ENCODE peak calls at places on chromosomes 16 and 17, in eight cellular contexts. P is ovary, A is endodermal cell, S is OCI-LY7, B is colonic mucosa, O is ascending aorta, Q is pancreas, F is uterus. T is an unnamed sample. For H3K9me3 and H3K36me3, the result is how much of the 10 kb centered on the place peaks cover.

GRCh38 chr17:31318298-31319190 is 2.9 kb downstream of the EVI2A start:
- DNase-seq in P (peak), A (no peak), S (peak), B (peak), O (no peak), Q (no peak), F (peak), T (no peak)

GRCh38 chr17:20944014-20944905 is 98.6 kb downstream of the USP22 start:
- DNase-seq in P (no peak), A (peak), S (peak), B (peak), O (no peak), Q (peak), F (no peak), T (peak)

GRCh38 chr16:89064606-89065444 is 28.8 kb upstream of the ACSF3 start:
- DNase-seq in P (no peak), A (no peak), S (peak), B (no peak), O (no peak), Q (no peak), F (no peak), T (no peak)

GRCh38 chr16:85643631-85644030 is 30.5 kb downstream of the GSE1 start:
- DNase-seq in P (no peak), A (no peak), S (no peak), B (peak), O (no peak), Q (no peak), F (no peak), T (no peak)

GRCh38 chr17:58960068-58960467 is 146.6 kb downstream of the TRIM37 start:
- DNase-seq in P (no peak), A (no peak), S (peak), B (peak), O (no peak), Q (no peak), F (no peak), T (peak)

GRCh38 chr16:473046-474043 is 47.9 kb downstream of the RAB11FIP3 start:
- DNase-seq in P (no peak), A (no peak), S (no peak), B (no peak), O (no peak), Q (no peak), F (no peak), T (no peak)

GRCh38 chr16:12868169-12868568 is 33.2 kb upstream of the SHISA9 start:
- DNase-seq in P (no peak), A (no peak), S (peak), B (no peak), O (no peak), Q (no peak), F (no peak), T (no peak)

GRCh38 chr16:72013888-72014538 is 5.5 kb downstream of the DHODH start:
- DNase-seq in P (peak), A (peak), S (no peak), B (no peak), O (no peak), Q (no peak), F (peak), T (no peak)

GRCh38 chr17:81685108-81685507 is 1.3 kb downstream of the HGS start:
- DNase-seq in P (no peak), A (peak), S (peak), B (no peak), O (no peak), Q (no peak), F (no peak), T (peak)

GRCh38 chr17:15414502-15415348 is 52.7 kb downstream of the CDRT4 start:
- DNase-seq in P (no peak), A (no peak), S (no peak), B (no peak), O (no peak), Q (no peak), F (no peak), T (no peak)

GRCh38 chr16:84931506-84931905 is 79.8 kb downstream of the ZDHHC7 start:
- DNase-seq in P (peak), A (no peak), S (no peak), B (no peak), O (no peak), Q (no peak), F (peak), T (no peak)

GRCh38 chr17:44636562-44636961 is 19.7 kb upstream of the MEIOC start:
- DNase-seq in P (no peak), A (no peak), S (peak), B (no peak), O (no peak), Q (no peak), F (no peak), T (peak)

GRCh38 chr16:86566601-86566965 is at the start of gene FOXC2:
- DNase-seq in P (peak), A (peak), S (no peak), B (peak), O (peak), Q (peak), F (peak), T (no peak)

GRCh38 chr16:89925596-89926079 is 2.5 kb downstream of the TUBB3 start:
- DNase-seq in P (no peak), A (no peak), S (no peak), B (no peak), O (no peak), Q (no peak), F (no peak), T (no peak)

GRCh38 chr17:55768946-55769624 is 18.2 kb downstream of the PCTP start:
- DNase-seq in P (no peak), A (no peak), S (no peak), B (no peak), O (no peak), Q (no peak), F (no peak), T (no peak)

GRCh38 chr16:89437991-89438390 is 52.4 kb downstream of the ANKRD11 start:
- DNase-seq in P (no peak), A (no peak), S (no peak), B (peak), O (no peak), Q (no peak), F (no peak), T (no peak)

GRCh38 chr17:19371259-19372003 is 6.9 kb upstream of the MAPK7 start:
- DNase-seq in P (no peak), A (peak), S (no peak), B (no peak), O (no peak), Q (peak), F (peak), T (no peak)

GRCh38 chr17:6489016-6489550 is 44.8 kb downstream of the PIMREG start:
- DNase-seq in P (peak), A (no peak), S (no peak), B (no peak), O (no peak), Q (peak), F (no peak), T (no peak)

GRCh38 chr16:12646490-12647274 is 157.0 kb downstream of the CPPED1 start:
- DNase-seq in P (no peak), A (no peak), S (no peak), B (no peak), O (no peak), Q (no peak), F (peak), T (no peak)

GRCh38 chr17:35295686-35296085 is 52.8 kb downstream of the SLFN5 start:
- DNase-seq in P (no peak), A (no peak), S (no peak), B (no peak), O (no peak), Q (no peak), F (no peak), T (no peak)

GRCh38 chr17:8755590-8756255 is 2.6 kb downstream of the SPDYE4 start:
- DNase-seq in P (no peak), A (no peak), S (no peak), B (no peak), O (no peak), Q (no peak), F (no peak), T (no peak)

GRCh38 chr17:72516772-72517399 is 396.1 kb downstream of the SOX9 start:
- DNase-seq in P (no peak), A (no peak), S (no peak), B (no peak), O (no peak), Q (no peak), F (no peak), T (no peak)

GRCh38 chr17:70869402-70870085 is 700.2 kb downstream of the KCNJ2 start:
- DNase-seq in P (no peak), A (no peak), S (no peak), B (no peak), O (no peak), Q (no peak), F (no peak), T (no peak)

GRCh38 chr17:63276821-63277220 is 169.3 kb downstream of the CYB561 start:
- DNase-seq in P (no peak), A (no peak), S (no peak), B (no peak), O (no peak), Q (no peak), F (no peak), T (no peak)

GRCh38 chr16:5064915-5065314 is 841 bp downstream of the C16orf89 start:
- DNase-seq in P (no peak), A (no peak), S (no peak), B (peak), O (no peak), Q (no peak), F (no peak), T (no peak)

GRCh38 chr17:10757658-10758057 is 27.8 kb upstream of the TMEM220 start:
- DNase-seq in P (no peak), A (no peak), S (no peak), B (no peak), O (no peak), Q (no peak), F (no peak), T (no peak)

GRCh38 chr17:58195518-58196123 is 3.1 kb downstream of the EPX start:
- DNase-seq in P (no peak), A (no peak), S (no peak), B (no peak), O (no peak), Q (no peak), F (no peak), T (peak)

GRCh38 chr17:65027305-65027704 is 29.2 kb downstream of the GNA13 start:
- DNase-seq in P (no peak), A (peak), S (no peak), B (no peak), O (no peak), Q (no peak), F (no peak), T (peak)

GRCh38 chr16:70163596-70163995 is 10.0 kb upstream of the CLEC18C start:
- DNase-seq in P (no peak), A (no peak), S (no peak), B (no peak), O (no peak), Q (no peak), F (no peak), T (peak)

GRCh38 chr16:73064996-73065349 is 17.0 kb upstream of the ZFHX3 start:
- DNase-seq in P (no peak), A (no peak), S (no peak), B (no peak), O (no peak), Q (peak), F (no peak), T (no peak)

GRCh38 chr17:81086789-81087551 is 52.0 kb downstream of the BAIAP2 start:
- DNase-seq in P (no peak), A (no peak), S (no peak), B (peak), O (no peak), Q (no peak), F (no peak), T (no peak)

GRCh38 chr17:35748979-35749378 is 4.1 kb downstream of the GAS2L2 start:
- DNase-seq in P (no peak), A (no peak), S (no peak), B (no peak), O (no peak), Q (no peak), F (no peak), T (no peak)

GRCh38 chr17:83183150-83183820 is 103.9 kb downstream of the METRNL start:
- DNase-seq in P (no peak), A (no peak), S (no peak), B (no peak), O (no peak), Q (no peak), F (no peak), T (no peak)

GRCh38 chr16:55324491-55325447 is 766 bp downstream of the IRX6 start:
- DNase-seq in P (no peak), A (peak), S (no peak), B (no peak), O (no peak), Q (no peak), F (no peak), T (no peak)

GRCh38 chr17:3914319-3914685 is 2.0 kb downstream of the P2RX1 start:
- DNase-seq in P (no peak), A (no peak), S (peak), B (peak), O (no peak), Q (no peak), F (no peak), T (no peak)

DNA sequence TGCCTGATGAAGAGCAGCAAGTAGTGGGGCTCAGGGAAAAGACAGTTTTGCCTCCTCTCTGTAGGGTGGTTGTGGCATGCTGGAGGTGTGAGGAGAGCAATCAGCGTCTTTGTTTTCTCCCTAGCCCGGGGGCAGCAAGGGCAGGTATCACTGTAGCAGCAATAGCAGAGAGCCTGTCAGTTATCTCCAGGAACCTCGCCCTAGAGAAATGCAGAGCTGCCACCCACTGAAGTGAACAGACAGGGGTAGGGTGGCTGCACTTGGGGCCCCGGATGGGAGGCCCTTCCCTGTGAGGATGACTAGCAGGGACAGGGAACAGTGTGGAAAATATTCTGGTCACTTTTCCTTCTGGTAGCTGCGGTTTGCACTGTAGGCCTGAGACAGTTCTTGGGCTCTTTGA is 886.5 kb downstream of the CDH8 start:
- DNase-seq in P (no peak), A (peak), S (no peak), B (no peak), O (no peak), Q (no peak), F (no peak), T (no peak)
- H3K9me3 ChIP-seq in P (under half), A (under half), S (under half), B (under half), O (under half), Q (under half), F (under half), T (under half)

GRCh38 chr17:12421077-12421476 is 244.6 kb upstream of the MYOCD start:
- DNase-seq in P (no peak), A (no peak), S (no peak), B (no peak), O (no peak), Q (no peak), F (no peak), T (no peak)
- TF ChIP-seq CTCF in P (no peak), A (no peak), S (no peak), B (no peak), O (no peak), Q (no peak), F (no peak), T (no peak)

DNA sequence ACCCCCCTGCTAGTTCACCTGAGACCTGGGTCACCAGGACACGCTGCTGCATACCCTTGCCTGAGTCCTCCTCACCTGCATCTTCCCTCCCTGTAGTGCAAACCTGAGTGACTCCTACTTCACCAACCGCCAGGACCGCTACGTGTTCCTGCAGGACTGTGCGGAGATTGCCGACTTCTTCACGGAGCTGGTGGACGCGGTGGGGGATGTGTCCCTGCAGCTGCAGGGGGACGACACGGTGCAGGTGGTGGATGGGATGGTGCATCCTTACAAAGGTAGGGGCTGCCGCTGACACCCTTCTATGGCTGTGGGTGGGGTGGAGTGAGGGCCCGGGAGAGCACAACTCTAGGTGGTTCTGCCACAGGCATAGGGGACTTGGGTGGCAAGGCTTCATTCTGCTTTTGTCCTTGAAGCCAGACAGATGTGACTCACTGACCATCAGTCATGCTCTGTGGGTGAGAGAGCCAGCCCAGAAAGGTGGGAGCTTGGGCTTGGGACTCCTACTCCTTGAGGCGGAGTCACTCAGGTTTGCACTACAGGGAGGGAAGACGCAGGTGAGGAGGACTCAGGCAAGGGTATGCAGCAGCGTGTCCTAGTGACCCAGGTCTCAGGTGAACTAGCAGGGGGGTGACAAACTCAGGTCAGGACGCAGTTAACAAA is 22.3 kb downstream of the PGS1 start:
- DNase-seq in P (no peak), A (no peak), S (no peak), B (no peak), O (no peak), Q (no peak), F (no peak), T (no peak)
- H3K36me3 ChIP-seq in P (under half), A (half or more), S (half or more), B (half or more), O (under half), Q (under half), F (under half), T (under half)

GRCh38 chr17:18143044-18143936 is 34.7 kb downstream of the MYO15A start:
- DNase-seq in P (no peak), A (peak), S (peak), B (no peak), O (no peak), Q (no peak), F (no peak), T (no peak)

GRCh38 chr17:18144261-18144660 is 35.7 kb downstream of the MYO15A start:
- DNase-seq in P (no peak), A (no peak), S (no peak), B (no peak), O (no peak), Q (no peak), F (no peak), T (no peak)

GRCh38 chr17:18141210-18141803 is 32.8 kb downstream of the MYO15A start:
- DNase-seq in P (no peak), A (no peak), S (peak), B (peak), O (no peak), Q (no peak), F (no peak), T (peak)

GRCh38 chr17:18140648-18141047 is 32.1 kb downstream of the MYO15A start:
- DNase-seq in P (no peak), A (no peak), S (no peak), B (no peak), O (no peak), Q (no peak), F (no peak), T (no peak)

DNA sequence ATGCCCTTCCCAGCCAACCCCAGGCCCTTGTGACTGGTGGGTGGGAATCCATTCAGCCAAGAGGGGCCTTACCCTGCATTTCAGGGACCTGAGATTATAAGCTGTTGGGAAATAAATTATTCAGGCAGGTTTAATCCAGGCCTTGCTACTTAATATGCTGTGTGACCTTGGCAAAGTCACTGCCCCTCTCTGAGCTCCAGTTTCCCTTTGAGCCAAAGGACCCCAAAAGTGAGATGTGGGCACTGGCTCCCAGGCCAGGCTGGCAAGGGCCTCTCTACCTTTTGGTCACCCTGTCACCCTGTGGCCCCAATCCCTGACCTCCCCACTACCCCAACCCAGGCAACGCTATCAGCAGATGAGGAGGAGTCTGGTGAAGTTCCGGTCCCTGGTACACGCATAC is 33.9 kb downstream of the MYO15A start:
- DNase-seq in P (no peak), A (no peak), S (no peak), B (no peak), O (no peak), Q (no peak), F (no peak), T (no peak)
- H3K9me3 ChIP-seq in P (under half), A (under half), S (under half), B (under half), O (under half), Q (under half), F (under half), T (under half)

GRCh38 chr16:27181020-27181419 is 22.3 kb upstream of the KDM8 start:
- DNase-seq in P (no peak), A (peak), S (peak), B (no peak), O (no peak), Q (no peak), F (no peak), T (no peak)
- TF ChIP-seq CTCF in P (no peak), A (peak), S (peak), B (no peak), O (no peak), Q (no peak), F (no peak), T (peak)

GRCh38 chr17:43521389-43521788 is 24.8 kb downstream of the ETV4 start:
- DNase-seq in P (no peak), A (peak), S (no peak), B (no peak), O (no peak), Q (no peak), F (no peak), T (no peak)

GRCh38 chr17:43517161-43517560 is 29.0 kb downstream of the ETV4 start:
- DNase-seq in P (no peak), A (no peak), S (no peak), B (no peak), O (no peak), Q (no peak), F (no peak), T (no peak)

GRCh38 chr17:43517615-43518386 is 28.3 kb downstream of the ETV4 start:
- DNase-seq in P (no peak), A (no peak), S (no peak), B (no peak), O (no peak), Q (no peak), F (no peak), T (no peak)

DNA sequence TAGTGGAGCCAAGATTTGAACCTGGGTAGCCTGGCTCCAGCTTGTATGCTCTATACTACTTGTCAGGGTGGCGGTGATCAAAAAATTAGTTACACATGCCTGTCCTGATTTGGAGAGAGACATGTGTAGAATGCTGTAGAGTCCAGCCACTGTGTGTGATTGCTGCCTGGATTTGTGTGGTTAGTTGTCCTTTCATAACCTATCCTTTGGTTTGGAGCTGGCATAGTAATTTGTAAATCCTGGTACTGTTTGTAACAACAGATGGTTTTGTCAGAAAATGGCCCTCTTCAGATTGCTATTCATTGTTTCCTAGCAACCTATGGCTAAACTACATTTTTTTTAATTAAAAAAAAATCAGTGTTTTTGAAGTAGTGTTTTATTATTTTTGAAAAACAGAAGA is 30.5 kb downstream of the ETV4 start:
- DNase-seq in P (no peak), A (no peak), S (no peak), B (no peak), O (no peak), Q (no peak), F (no peak), T (no peak)
- H3K36me3 ChIP-seq in P (under half), A (half or more), S (half or more), B (under half), O (under half), Q (under half), F (under half), T (under half)

GRCh38 chr17:61735807-61736206 is 127.5 kb downstream of the BRIP1 start:
- DNase-seq in P (no peak), A (no peak), S (no peak), B (no peak), O (no peak), Q (no peak), F (no peak), T (no peak)
- H3K9me3 ChIP-seq in P (under half), A (under half), S (under half), B (under half), O (under half), Q (under half), F (under half), T (under half)